ENCODE peak calls at places on chromosomes 13 and 19, in seven cellular contexts. R is fibroblast of lung, I is RWPE1, C is NB4, Z is activated B cell treated with CpG ODN at 0.5 μM for 24 hours, T is heart right ventricle, V is Caco-2. O is an unnamed sample.

GRCh38 chr13:26558074-26558805 is 757 bp downstream of the WASF3 start:
- DNase-seq in R (peak), I (peak), C (no peak), Z (no peak), T (peak), V (no peak), O (peak)

GRCh38 chr19:18292810-18293641 is 11.6 kb upstream of the JUND start:
- DNase-seq in R (peak), I (peak), C (peak), Z (peak), T (peak), V (peak), O (peak)

GRCh38 chr13:30581582-30581981 is 36.1 kb upstream of the USPL1 start:
- DNase-seq in R (no peak), I (peak), C (peak), Z (no peak), T (no peak), V (no peak), O (peak)

GRCh38 chr19:31821346-31821745 is 472.1 kb upstream of the TSHZ3 start:
- DNase-seq in R (peak), I (no peak), C (no peak), Z (no peak), T (no peak), V (no peak), O (no peak)

GRCh38 chr19:33797821-33798633 is 1.4 kb downstream of the KCTD15 start:
- DNase-seq in R (peak), I (no peak), C (peak), Z (no peak), T (peak), V (no peak), O (peak)

GRCh38 chr13:109651854-109652253 is 134.5 kb downstream of the IRS2 start:
- DNase-seq in R (no peak), I (no peak), C (peak), Z (no peak), T (no peak), V (no peak), O (no peak)

GRCh38 chr13:46507978-46508377 is 45.0 kb upstream of the LRCH1 start:
- DNase-seq in R (peak), I (no peak), C (peak), Z (no peak), T (no peak), V (no peak), O (no peak)

GRCh38 chr19:49327878-49328544 is 3.0 kb upstream of the SLC6A16 start:
- DNase-seq in R (peak), I (peak), C (peak), Z (no peak), T (no peak), V (peak), O (peak)

GRCh38 chr13:32153056-32153455 is 121.5 kb downstream of the FRY start:
- DNase-seq in R (peak), I (no peak), C (no peak), Z (no peak), T (no peak), V (no peak), O (peak)

GRCh38 chr13:110126391-110126961 is 180.5 kb downstream of the COL4A1 start:
- DNase-seq in R (peak), I (peak), C (peak), Z (no peak), T (peak), V (no peak), O (peak)

GRCh38 chr19:49931293-49932040 is 2.2 kb upstream of the NUP62 start:
- DNase-seq in R (no peak), I (no peak), C (no peak), Z (no peak), T (no peak), V (no peak), O (no peak)

GRCh38 chr19:45254044-45254531 is 3.0 kb downstream of the MARK4 start:
- DNase-seq in R (no peak), I (no peak), C (no peak), Z (no peak), T (no peak), V (no peak), O (no peak)
- TF ChIP-seq CTCF in R (peak), I (no peak), C (no peak), Z (no peak), T (no peak), V (peak), O (peak)

DNA sequence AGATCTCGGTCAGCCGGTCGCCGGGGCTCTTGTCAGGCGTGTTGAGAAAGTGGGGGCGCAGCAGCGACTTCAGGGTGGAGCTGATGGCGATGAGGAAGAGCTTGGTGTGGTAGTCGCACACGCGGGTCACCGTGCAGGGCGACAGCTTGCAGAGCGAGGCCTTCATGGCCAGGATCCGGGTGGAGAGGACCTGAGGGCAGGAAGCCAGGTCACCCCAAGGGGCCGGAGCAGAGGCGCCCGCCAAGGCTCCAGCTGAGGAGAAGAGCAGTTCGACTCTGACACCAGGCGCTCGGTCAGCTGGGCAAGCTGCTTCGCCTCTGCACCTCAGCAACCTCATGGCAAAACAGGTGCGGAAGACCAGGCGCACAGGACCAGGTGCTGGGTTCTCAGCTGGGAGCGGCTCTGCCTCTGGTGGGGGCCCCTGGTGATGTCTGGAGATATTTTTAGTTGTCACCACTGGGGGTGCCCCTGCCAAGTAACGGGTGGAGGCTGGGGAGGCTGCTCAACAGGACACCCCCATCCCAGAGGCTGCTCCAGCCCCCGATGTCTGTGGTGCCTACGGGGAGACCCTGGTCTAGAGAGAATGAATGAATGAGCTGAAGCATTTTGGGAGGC is 15.9 kb downstream of the CFD start:
- DNase-seq in R (no peak), I (no peak), C (no peak), Z (no peak), T (no peak), V (no peak), O (no peak)
- TF ChIP-seq CTCF in R (no peak), I (no peak), C (no peak), Z (no peak), T (no peak), V (no peak), O (no peak)

GRCh38 chr19:13366529-13367143 is 139.6 kb downstream of the CACNA1A start:
- DNase-seq in R (peak), I (peak), C (peak), Z (no peak), T (no peak), V (no peak), O (peak)
- TF ChIP-seq CTCF in R (peak), I (peak), C (no peak), Z (no peak), T (no peak), V (peak), O (peak)

GRCh38 chr19:29523568-29523967 is 2.2 kb upstream of the VSTM2B start:
- DNase-seq in R (no peak), I (no peak), C (no peak), Z (no peak), T (no peak), V (no peak), O (no peak)
- TF ChIP-seq CTCF in R (no peak), I (no peak), C (no peak), Z (no peak), T (no peak), V (no peak), O (no peak)

DNA sequence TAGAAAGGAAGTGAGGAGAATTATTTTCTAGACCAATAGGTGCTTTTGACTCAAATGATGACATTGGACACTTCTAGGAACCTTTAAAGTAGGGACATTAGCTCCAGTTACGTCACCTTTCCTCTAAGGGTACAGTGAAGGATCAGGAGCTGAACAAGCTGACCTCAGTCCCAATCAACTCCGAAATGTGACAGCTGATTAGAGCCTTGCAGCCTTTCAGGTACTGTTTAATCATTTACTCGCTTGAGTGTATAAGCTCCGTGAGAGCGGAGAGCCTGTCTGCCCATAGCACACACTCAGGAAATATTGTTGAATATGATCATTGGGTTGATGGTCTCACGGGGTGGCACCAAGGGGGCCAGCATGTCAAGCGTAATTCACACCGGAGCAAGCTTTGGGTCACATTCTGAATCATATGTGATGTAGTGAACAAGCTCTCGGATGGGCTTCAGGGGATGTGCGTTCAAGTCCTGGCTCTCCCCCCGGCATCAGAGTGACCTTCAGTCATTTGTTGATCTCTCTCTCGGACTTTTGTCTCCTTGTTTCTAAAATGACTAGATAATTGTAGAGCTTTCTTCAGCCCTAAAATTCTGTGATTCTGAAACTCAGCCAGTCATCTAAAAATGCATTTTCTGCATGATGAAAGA is 141.9 kb downstream of the ZIC5 start:
- DNase-seq in R (no peak), I (no peak), C (no peak), Z (no peak), T (no peak), V (no peak), O (no peak)
- TF ChIP-seq CTCF in R (no peak), I (no peak), C (no peak), Z (no peak), T (no peak), V (no peak), O (no peak)

GRCh38 chr13:52738719-52739467 is 727 bp downstream of the CNMD start:
- DNase-seq in R (no peak), I (no peak), C (no peak), Z (peak), T (no peak), V (no peak), O (no peak)
- TF ChIP-seq CTCF in R (peak), I (no peak), C (no peak), Z (no peak), T (peak), V (no peak), O (no peak)

DNA sequence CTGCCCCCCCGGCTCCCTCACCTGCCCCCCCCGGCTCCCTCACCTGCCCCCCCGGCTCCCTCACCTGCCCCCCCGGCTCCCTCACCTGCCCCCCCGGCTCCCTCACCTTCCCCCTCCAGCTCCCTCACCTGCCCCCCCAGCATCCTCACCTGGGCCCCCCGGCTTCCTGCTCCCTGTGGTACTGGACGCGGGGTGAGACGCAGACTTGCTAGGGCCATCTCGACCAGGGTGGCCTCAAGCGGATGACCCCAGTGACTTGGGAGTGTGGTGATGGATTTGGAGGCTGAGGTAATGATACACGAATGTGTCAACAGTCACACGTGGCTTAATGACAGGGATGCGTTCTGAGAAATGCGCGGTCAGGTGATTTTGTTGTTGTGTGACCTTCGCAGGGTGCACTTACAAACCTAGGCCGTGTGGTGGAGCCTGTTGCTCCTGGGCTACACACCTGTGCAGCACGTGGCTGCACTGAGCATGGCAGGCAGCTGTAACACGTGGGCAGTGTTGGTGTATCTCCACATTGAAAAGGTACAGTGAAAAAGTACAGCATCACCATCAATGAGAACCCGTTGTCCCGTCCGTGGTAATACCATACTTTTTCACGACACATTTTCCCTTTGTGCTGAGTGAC is 197.8 kb downstream of the TEX29 start:
- DNase-seq in R (no peak), I (no peak), C (no peak), Z (no peak), T (no peak), V (peak), O (no peak)
- TF ChIP-seq CTCF in R (no peak), I (no peak), C (no peak), Z (no peak), T (no peak), V (no peak), O (no peak)